ENCODE peak calls at places on chromosome 17, in four cellular contexts. One of them, this sample, is unnamed.

GRCh38 chr17:73360961-73361761 is 49.4 kb upstream of the CDC42EP4 start:
- DNase-seq in ureter: no peak
- DNase-seq in H9: peak; percentile 86
- DNase-seq in stimulated activated effector memory CD8-positive, alpha-beta T cell treated with anti-CD3 and anti-CD28 coated beads, Interleukin-12 subunit alpha, Interleukin-12 subunit beta, amount 100 ng/mL, for 72 hours: no peak
- DNase-seq in this sample: no peak

GRCh38 chr17:6910987-6911603 is 79.6 kb upstream of the TEKT1 start:
- DNase-seq in ureter: no peak
- DNase-seq in stimulated activated effector memory CD8-positive, alpha-beta T cell treated with anti-CD3 and anti-CD28 coated beads, Interleukin-12 subunit alpha, Interleukin-12 subunit beta, amount 100 ng/mL, for 72 hours: no peak
- DNase-seq in H9: no peak
- DNase-seq in this sample: no peak

GRCh38 chr17:75289832-75290337 is 652 bp upstream of the SLC25A19 start:
- DNase-seq in stimulated activated effector memory CD8-positive, alpha-beta T cell treated with anti-CD3 and anti-CD28 coated beads, Interleukin-12 subunit alpha, Interleukin-12 subunit beta, amount 100 ng/mL, for 72 hours: no peak
- DNase-seq in H9: no peak
- DNase-seq in ureter: no peak
- DNase-seq in this sample: no peak

GRCh38 chr17:2852729-2853110 is 56.5 kb downstream of the RAP1GAP2 start:
- DNase-seq in ureter: no peak
- DNase-seq in H9: no peak
- DNase-seq in stimulated activated effector memory CD8-positive, alpha-beta T cell treated with anti-CD3 and anti-CD28 coated beads, Interleukin-12 subunit alpha, Interleukin-12 subunit beta, amount 100 ng/mL, for 72 hours: no peak
- DNase-seq in this sample: no peak

GRCh38 chr17:17448076-17448475 is 28.7 kb upstream of the MED9 start:
- DNase-seq in H9: no peak
- DNase-seq in ureter: no peak
- DNase-seq in stimulated activated effector memory CD8-positive, alpha-beta T cell treated with anti-CD3 and anti-CD28 coated beads, Interleukin-12 subunit alpha, Interleukin-12 subunit beta, amount 100 ng/mL, for 72 hours: no peak
- DNase-seq in this sample: no peak

GRCh38 chr17:57918017-57918895 is 37.0 kb downstream of the CUEDC1 start:
- DNase-seq in stimulated activated effector memory CD8-positive, alpha-beta T cell treated with anti-CD3 and anti-CD28 coated beads, Interleukin-12 subunit alpha, Interleukin-12 subunit beta, amount 100 ng/mL, for 72 hours: no peak
- DNase-seq in H9: no peak
- DNase-seq in ureter: no peak
- DNase-seq in this sample: no peak

GRCh38 chr17:13885953-13886889 is 183.1 kb upstream of the COX10 start:
- DNase-seq in H9: no peak
- DNase-seq in ureter: no peak
- DNase-seq in stimulated activated effector memory CD8-positive, alpha-beta T cell treated with anti-CD3 and anti-CD28 coated beads, Interleukin-12 subunit alpha, Interleukin-12 subunit beta, amount 100 ng/mL, for 72 hours: no peak
- DNase-seq in this sample: no peak

GRCh38 chr17:35171834-35172233 is 22.4 kb downstream of the SLC35G3 start:
- DNase-seq in stimulated activated effector memory CD8-positive, alpha-beta T cell treated with anti-CD3 and anti-CD28 coated beads, Interleukin-12 subunit alpha, Interleukin-12 subunit beta, amount 100 ng/mL, for 72 hours: no peak
- DNase-seq in H9: no peak
- DNase-seq in ureter: no peak
- DNase-seq in this sample: no peak

GRCh38 chr17:48174833-48175232 is 67.3 kb downstream of the SNX11 start:
- DNase-seq in stimulated activated effector memory CD8-positive, alpha-beta T cell treated with anti-CD3 and anti-CD28 coated beads, Interleukin-12 subunit alpha, Interleukin-12 subunit beta, amount 100 ng/mL, for 72 hours: no peak
- DNase-seq in H9: no peak
- DNase-seq in ureter: no peak
- DNase-seq in this sample: no peak

This sample was measured in coronary artery.